ENCODE peak calls at places on chromosomes 13 and 19, in four cellular contexts. I, G, V and R are unnamed samples.

GRCh38 chr13:110713981-110714797 is 689 bp downstream of the ING1 start:
- DNase-seq in I (no peak), G (no peak), V (peak), R (no peak)

GRCh38 chr19:54133312-54133956 is 4.1 kb upstream of the CNOT3 start:
- DNase-seq in I (peak), G (no peak), V (peak), R (peak)

GRCh38 chr13:39501711-39502324 is 101.2 kb downstream of the LHFPL6 start:
- DNase-seq in I (no peak), G (no peak), V (no peak), R (no peak)

GRCh38 chr19:18399008-18399407 is 1.6 kb upstream of the LRRC25 start:
- DNase-seq in I (no peak), G (no peak), V (no peak), R (no peak)

GRCh38 chr13:107743983-107744382 is 471.4 kb downstream of the LIG4 start:
- DNase-seq in I (no peak), G (no peak), V (no peak), R (no peak)

GRCh38 chr19:5572556-5573286 is 5.0 kb upstream of the TINCR start:
- DNase-seq in I (no peak), G (no peak), V (no peak), R (no peak)

GRCh38 chr19:3556978-3557460 is 367 bp downstream of the MFSD12 start:
- DNase-seq in I (no peak), G (no peak), V (peak), R (no peak)

GRCh38 chr13:36057041-36057440 is 74.1 kb downstream of the DCLK1 start:
- DNase-seq in I (no peak), G (no peak), V (peak), R (no peak)

GRCh38 chr13:98054301-98054700 is 88.6 kb upstream of the FARP1 start:
- DNase-seq in I (no peak), G (no peak), V (no peak), R (no peak)

GRCh38 chr13:92896842-92897241 is 329.8 kb upstream of the GPC6 start:
- DNase-seq in I (no peak), G (no peak), V (no peak), R (no peak)

GRCh38 chr19:6718741-6719539 is 1.5 kb downstream of the C3 start:
- DNase-seq in I (peak), G (no peak), V (peak), R (no peak)

GRCh38 chr13:91922969-91923592 is 524.7 kb downstream of the GPC5 start:
- DNase-seq in I (no peak), G (no peak), V (no peak), R (no peak)

GRCh38 chr13:32032780-32033179 is 1.2 kb downstream of the FRY start:
- DNase-seq in I (no peak), G (no peak), V (no peak), R (no peak)

GRCh38 chr19:48480476-48481190 is 11.5 kb downstream of the CYTH2 start:
- DNase-seq in I (no peak), G (no peak), V (no peak), R (no peak)

GRCh38 chr13:25633108-25633507 is 261.3 kb downstream of the ATP8A2 start:
- DNase-seq in I (no peak), G (no peak), V (no peak), R (no peak)

GRCh38 chr19:48390188-48391099 is 907 bp downstream of the KDELR1 start:
- DNase-seq in I (no peak), G (no peak), V (peak), R (no peak)

GRCh38 chr13:98405107-98405571 is 171.8 kb downstream of the STK24 start:
- DNase-seq in I (no peak), G (no peak), V (peak), R (peak)

GRCh38 chr13:21481359-21481758 is 22.3 kb upstream of the ZDHHC20 start:
- DNase-seq in I (no peak), G (no peak), V (no peak), R (no peak)

GRCh38 chr13:51549593-51549992 is 34.7 kb upstream of the WDFY2 start:
- DNase-seq in I (no peak), G (no peak), V (no peak), R (no peak)

GRCh38 chr13:27043013-27043412 is 128.6 kb downstream of the USP12 start:
- DNase-seq in I (peak), G (no peak), V (no peak), R (peak)

GRCh38 chr13:23889598-23890224 is 511 bp upstream of the MIPEP start:
- DNase-seq in I (no peak), G (no peak), V (no peak), R (no peak)

GRCh38 chr13:44815507-44816074 is 173.7 kb downstream of the NUFIP1 start:
- DNase-seq in I (peak), G (no peak), V (no peak), R (peak)

GRCh38 chr13:78194904-78195639 is 276.4 kb upstream of the EDNRB start:
- DNase-seq in I (no peak), G (no peak), V (no peak), R (no peak)

GRCh38 chr13:78609464-78610205 is 6.3 kb upstream of the POU4F1 start:
- DNase-seq in I (no peak), G (no peak), V (no peak), R (no peak)

GRCh38 chr13:110915874-110916670 is 1.2 kb upstream of the ANKRD10 start:
- DNase-seq in I (no peak), G (no peak), V (no peak), R (no peak)

GRCh38 chr13:75936791-75937190 is 300.7 kb downstream of the LMO7 start:
- DNase-seq in I (no peak), G (no peak), V (no peak), R (no peak)

GRCh38 chr13:37375724-37376123 is 222.8 kb downstream of the POSTN start:
- DNase-seq in I (no peak), G (no peak), V (no peak), R (no peak)
- H3K4me2 ChIP-seq in I (no peak), G (no peak), V (no peak), R (no peak)

DNA sequence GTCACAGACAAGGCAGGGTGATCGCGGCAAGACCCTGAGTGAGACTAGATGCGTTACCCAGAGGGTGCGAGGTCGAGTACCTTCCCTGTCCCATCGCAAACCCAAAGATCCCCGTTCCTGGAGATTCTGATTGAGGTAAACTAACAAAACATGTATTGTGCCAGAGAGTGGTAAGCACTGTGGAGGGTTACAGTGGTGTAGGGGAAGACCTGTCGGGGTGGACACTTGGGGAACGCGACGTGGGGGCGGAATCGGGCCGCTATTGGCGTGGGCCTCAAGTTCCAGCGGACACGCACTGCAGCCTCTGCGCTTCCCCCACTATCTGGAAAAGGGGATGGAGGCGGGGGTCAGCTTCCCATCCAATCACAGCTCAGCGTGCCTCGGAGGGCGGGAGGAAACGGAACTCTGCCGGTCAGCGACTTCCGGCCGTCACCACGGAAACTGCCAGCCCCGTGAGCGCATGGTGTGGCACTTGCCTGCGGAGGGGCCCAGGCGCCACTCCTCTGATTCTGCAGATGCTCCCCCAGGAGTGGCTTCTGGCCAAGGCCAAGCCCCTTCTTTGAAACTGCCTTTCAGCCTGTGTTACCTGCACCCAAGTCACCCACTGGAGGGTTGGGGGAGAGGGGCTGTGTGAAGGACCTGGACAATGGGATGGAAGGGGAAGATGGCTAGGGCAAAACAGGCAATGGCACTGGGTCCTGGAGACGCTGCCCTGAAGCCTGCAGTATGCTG is 1.0 kb upstream of the UBE2M start:
- DNase-seq in I (peak), G (peak), V (peak), R (peak)
- TF ChIP-seq EGR1 in I (peak), G (peak), V (peak), R (no peak)

GRCh38 chr19:56101746-56102535 is 19.2 kb downstream of the ZNF787 start:
- DNase-seq in I (no peak), G (no peak), V (no peak), R (no peak)

GRCh38 chr19:56105090-56105701 is 15.9 kb downstream of the ZNF787 start:
- DNase-seq in I (peak), G (no peak), V (no peak), R (peak)

GRCh38 chr19:56101095-56101494 is 20.0 kb downstream of the ZNF787 start:
- DNase-seq in I (no peak), G (no peak), V (no peak), R (no peak)

GRCh38 chr19:56104423-56104822 is 16.7 kb downstream of the ZNF787 start:
- DNase-seq in I (no peak), G (no peak), V (no peak), R (no peak)

DNA sequence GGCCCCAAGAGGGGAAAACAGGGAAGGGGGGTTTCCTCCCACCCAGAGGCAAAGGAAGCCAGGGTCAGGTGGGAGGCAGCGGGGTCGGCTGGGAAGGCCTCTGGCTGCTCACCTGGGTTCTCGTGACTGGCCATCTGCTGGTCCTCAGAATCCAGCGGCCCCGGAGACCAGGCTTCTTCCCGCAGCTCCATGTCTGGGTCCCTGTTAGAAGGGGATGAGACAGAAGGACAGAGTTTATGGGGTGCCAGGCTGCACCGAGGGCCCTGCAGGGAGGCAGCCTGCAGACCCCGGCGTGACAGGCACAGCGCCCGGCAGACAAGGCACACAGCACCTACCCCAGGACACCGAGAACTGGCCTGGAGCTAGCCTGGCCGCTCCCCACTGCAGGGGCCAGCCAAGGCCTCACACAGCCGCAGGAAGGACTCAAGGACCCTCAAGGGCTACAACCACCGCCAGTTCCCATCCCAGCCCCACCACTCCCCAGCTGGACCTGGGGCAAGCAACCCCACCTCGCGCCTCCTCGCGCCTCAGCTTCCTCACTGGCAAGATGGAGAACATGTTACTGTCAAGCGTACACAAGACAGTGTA is 18.0 kb downstream of the ZNF787 start:
- DNase-seq in I (no peak), G (no peak), V (no peak), R (no peak)
- H3K4me2 ChIP-seq in I (no peak), G (no peak), V (no peak), R (no peak)

DNA sequence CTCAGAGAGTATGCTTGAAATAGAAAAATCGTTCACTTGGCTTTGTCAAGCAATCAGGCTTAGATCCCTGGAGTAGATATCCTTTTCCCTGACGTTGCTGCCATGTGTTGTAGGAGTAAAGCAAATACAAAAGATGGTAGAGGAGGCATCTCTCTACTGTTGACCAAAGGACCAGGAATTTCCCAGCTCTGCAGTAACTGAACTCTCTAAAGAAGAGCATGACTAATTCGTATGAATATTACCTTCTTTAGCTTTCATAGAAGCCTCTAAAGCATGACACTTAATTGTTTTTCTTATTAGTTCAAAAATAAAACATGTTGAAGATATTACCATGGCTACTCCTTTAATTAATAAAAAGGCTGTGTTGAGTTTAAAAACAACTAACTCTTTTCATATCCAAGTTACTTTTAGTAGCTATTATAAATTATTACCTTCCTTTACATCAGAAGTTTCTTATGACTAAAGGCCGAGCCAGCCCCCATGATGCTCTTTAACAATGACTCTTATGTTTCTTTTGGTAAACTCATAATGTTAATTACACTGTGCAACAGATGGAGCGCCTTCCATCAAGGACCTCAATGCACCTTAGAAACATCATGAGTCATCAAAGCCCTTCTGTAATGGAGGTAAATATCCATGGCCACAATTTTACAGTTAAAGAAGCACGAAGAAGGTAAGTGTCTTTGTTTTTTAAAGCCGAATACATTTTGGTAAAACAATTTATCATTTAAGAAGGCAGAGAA is 352.4 kb downstream of the KLF5 start:
- DNase-seq in I (peak), G (no peak), V (no peak), R (no peak)
- TF ChIP-seq EGR1 in I (no peak), G (no peak), V (no peak), R (no peak)

GRCh38 chr19:19461306-19461670 is 54.1 kb downstream of the TSSK6 start:
- DNase-seq in I (no peak), G (no peak), V (no peak), R (no peak)

GRCh38 chr19:19463348-19464117 is 51.8 kb downstream of the TSSK6 start:
- DNase-seq in I (no peak), G (no peak), V (no peak), R (no peak)

GRCh38 chr19:19460761-19461265 is 54.5 kb downstream of the TSSK6 start:
- DNase-seq in I (no peak), G (no peak), V (no peak), R (no peak)

GRCh38 chr19:19460258-19460731 is 54.8 kb downstream of the GATAD2A start:
- DNase-seq in I (no peak), G (no peak), V (no peak), R (no peak)

GRCh38 chr19:19461671-19462622 is 53.4 kb downstream of the TSSK6 start:
- DNase-seq in I (no peak), G (no peak), V (peak), R (peak)
- H3K4me2 ChIP-seq in I (no peak), G (no peak), V (peak), R (peak)

DNA sequence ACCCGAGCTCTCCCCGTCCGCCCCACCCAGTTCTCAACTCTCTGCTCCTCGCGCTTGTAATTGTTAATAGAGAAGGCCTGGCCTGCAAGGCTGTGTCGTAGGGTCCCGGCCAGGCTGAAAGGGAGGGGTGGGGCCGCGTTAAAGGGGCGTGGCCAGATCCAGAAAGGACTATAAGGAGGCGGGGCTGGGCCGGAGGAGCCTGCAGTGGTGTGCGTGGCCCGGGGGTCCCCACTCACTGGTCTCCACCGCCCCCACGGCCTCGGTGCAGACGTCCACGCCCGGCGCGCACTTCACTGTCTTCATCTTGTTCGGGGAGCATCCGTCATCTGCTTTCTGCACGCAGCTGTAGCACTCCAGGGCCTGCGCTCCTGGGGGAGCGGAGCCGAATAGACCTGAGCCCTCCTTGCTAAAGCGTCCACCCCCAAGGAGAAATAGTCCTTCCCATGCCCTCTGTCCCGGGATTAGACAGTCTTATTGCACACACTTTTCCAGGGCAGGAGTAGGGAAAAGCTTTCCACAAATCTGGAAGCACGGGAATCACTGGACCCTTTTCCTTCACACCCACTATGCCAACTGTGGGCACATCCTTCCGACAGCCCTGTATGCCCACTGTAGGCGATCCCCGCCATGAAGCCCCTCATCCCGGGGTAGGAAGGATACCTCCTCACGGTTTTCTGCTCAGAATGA is 1.2 kb downstream of the LYPD3 start:
- DNase-seq in I (no peak), G (no peak), V (peak), R (peak)
- TF ChIP-seq EGR1 in I (no peak), G (no peak), V (no peak), R (no peak)

GRCh38 chr19:16088985-16089846 is 12.9 kb downstream of the TPM4 start:
- DNase-seq in I (no peak), G (no peak), V (no peak), R (no peak)

GRCh38 chr19:16084067-16084685 is 7.9 kb downstream of the TPM4 start:
- DNase-seq in I (no peak), G (no peak), V (no peak), R (no peak)

GRCh38 chr19:16085115-16085514 is 8.8 kb downstream of the TPM4 start:
- DNase-seq in I (no peak), G (no peak), V (no peak), R (no peak)

GRCh38 chr19:16088351-16088984 is 12.2 kb downstream of the TPM4 start:
- DNase-seq in I (no peak), G (no peak), V (no peak), R (no peak)

DNA sequence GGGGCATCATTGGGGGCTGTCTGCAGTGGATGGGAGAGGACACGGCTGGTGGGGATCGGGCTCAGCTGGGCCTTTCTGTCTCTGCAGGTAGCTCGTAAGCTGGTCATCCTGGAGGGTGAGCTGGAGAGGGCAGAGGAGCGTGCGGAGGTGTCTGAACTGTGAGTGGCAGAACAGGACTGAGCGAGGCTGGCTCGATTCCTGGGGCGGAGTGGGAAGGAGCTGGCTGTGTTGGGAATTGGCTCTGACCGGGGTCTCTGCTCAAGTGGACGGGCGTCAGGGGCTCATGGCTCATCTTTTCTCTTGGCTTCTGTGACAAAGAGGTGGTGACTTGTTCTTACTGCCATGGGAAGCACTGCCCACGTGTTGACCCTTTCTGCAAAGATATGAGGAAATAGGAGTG is 11.6 kb downstream of the TPM4 start:
- DNase-seq in I (no peak), G (no peak), V (no peak), R (no peak)
- H3K4me2 ChIP-seq in I (no peak), G (no peak), V (no peak), R (no peak)